ENCODE peak calls at places on chromosomes 11 and 22, in nine cellular contexts. F is stimulated activated CD4-positive, alpha-beta T cell treated with anti-CD3 and anti-CD28 coated beads, Interleukin-2, amount 100 ng/mL, for 48 hours; D is Daoy; G is astrocyte of the spinal cord; O is fibroblast of villous mesenchyme; J is memory B cell; A is GM10248; I is substantia nigra; C is stimulated activated CD8-positive, alpha-beta memory T cell treated with anti-CD3 and anti-CD28 coated beads, Interleukin-4, amount 100 ng/mL, for 24 hours. S is an unnamed sample.

GRCh38 chr11:66950113-66950535 is 8.1 kb downstream of the PC start:
- DNase-seq in F (peak), D (peak), G (peak), O (peak), J (no peak), A (no peak), I (no peak), C (no peak), S (peak)

GRCh38 chr22:27159716-27160295 is 502.4 kb downstream of the MIAT start:
- DNase-seq in F (no peak), D (no peak), G (no peak), O (no peak), J (no peak), A (no peak), I (no peak), C (no peak), S (no peak)

GRCh38 chr11:134043821-134044420 is 25.0 kb upstream of the JAM3 start:
- DNase-seq in F (no peak), D (no peak), G (no peak), O (no peak), J (no peak), A (no peak), I (no peak), C (no peak), S (no peak)

GRCh38 chr22:45398214-45398613 is 15.2 kb downstream of the SMC1B start:
- DNase-seq in F (no peak), D (no peak), G (no peak), O (no peak), J (no peak), A (no peak), I (no peak), C (no peak), S (no peak)

GRCh38 chr11:58394195-58394594 is 12.5 kb downstream of the OR5B3 start:
- DNase-seq in F (no peak), D (no peak), G (peak), O (peak), J (no peak), A (no peak), I (no peak), C (no peak), S (peak)

GRCh38 chr11:31050061-31050790 is 319.3 kb downstream of the DCDC1 start:
- DNase-seq in F (no peak), D (no peak), G (no peak), O (no peak), J (no peak), A (no peak), I (no peak), C (no peak), S (no peak)

GRCh38 chr11:66493124-66493523 is 12.9 kb downstream of the DPP3 start:
- DNase-seq in F (no peak), D (no peak), G (no peak), O (no peak), J (no peak), A (no peak), I (no peak), C (no peak), S (no peak)

GRCh38 chr11:117510646-117511045 is 183.0 kb downstream of the CEP164 start:
- DNase-seq in F (no peak), D (no peak), G (no peak), O (no peak), J (no peak), A (no peak), I (no peak), C (no peak), S (no peak)

GRCh38 chr11:27412192-27412691 is 49.2 kb upstream of the CCDC34 start:
- DNase-seq in F (no peak), D (no peak), G (no peak), O (no peak), J (no peak), A (no peak), I (no peak), C (no peak), S (no peak)

GRCh38 chr11:60343094-60343704 is 16.1 kb downstream of the MS4A6E start:
- DNase-seq in F (no peak), D (no peak), G (no peak), O (no peak), J (no peak), A (no peak), I (no peak), C (no peak), S (no peak)

GRCh38 chr22:39917776-39918493 is 17.1 kb downstream of the GRAP2 start:
- DNase-seq in F (no peak), D (no peak), G (no peak), O (peak), J (no peak), A (no peak), I (no peak), C (no peak), S (no peak)

S was measured in HTR-8/SVneo.